ENCODE peak calls at places on chromosomes 3 and 15, in ten cellular contexts. One of them, this sample, is unnamed. For H3K4me1, the result is how much of the 10 kb centered on the place peaks cover.

GRCh38 chr3:12638105-12638504 is 25.8 kb downstream of the RAF1 start:
- DNase-seq in aorta: no peak
- DNase-seq in Peyer's patch: no peak
- DNase-seq in left ventricle myocardium inferior: no peak
- DNase-seq in GM23338: no peak
- DNase-seq in right cardiac atrium: no peak
- DNase-seq in A549: no peak
- DNase-seq in heart left ventricle: no peak
- DNase-seq in PC-3: peak
- DNase-seq in psoas muscle: no peak
- DNase-seq in this sample: peak

GRCh38 chr3:155492841-155493240 is 199.4 kb upstream of the STRIT1 start:
- DNase-seq in psoas muscle: no peak
- DNase-seq in PC-3: no peak
- DNase-seq in aorta: no peak
- DNase-seq in A549: no peak
- DNase-seq in heart left ventricle: no peak
- DNase-seq in GM23338: no peak
- DNase-seq in right cardiac atrium: no peak
- DNase-seq in Peyer's patch: no peak
- DNase-seq in left ventricle myocardium inferior: no peak
- DNase-seq in this sample: no peak

GRCh38 chr15:68797157-68797556 is 23.5 kb downstream of the ANP32A start:
- DNase-seq in Peyer's patch: no peak
- DNase-seq in heart left ventricle: no peak
- DNase-seq in psoas muscle: no peak
- DNase-seq in left ventricle myocardium inferior: no peak
- DNase-seq in PC-3: no peak
- DNase-seq in A549: no peak
- DNase-seq in GM23338: no peak
- DNase-seq in right cardiac atrium: no peak
- DNase-seq in aorta: no peak
- DNase-seq in this sample: no peak

GRCh38 chr3:71060536-71060935 is 523.0 kb downstream of the FOXP1 start:
- DNase-seq in aorta: no peak
- DNase-seq in psoas muscle: no peak
- DNase-seq in GM23338: no peak
- DNase-seq in heart left ventricle: no peak
- DNase-seq in left ventricle myocardium inferior: no peak
- DNase-seq in A549: no peak
- DNase-seq in right cardiac atrium: no peak
- DNase-seq in PC-3: peak
- DNase-seq in Peyer's patch: no peak
- DNase-seq in this sample: no peak

GRCh38 chr15:77869021-77869895 is 208.3 kb downstream of the TBC1D2B start:
- DNase-seq in A549: no peak
- DNase-seq in PC-3: peak
- DNase-seq in Peyer's patch: no peak
- DNase-seq in heart left ventricle: no peak
- DNase-seq in GM23338: no peak
- DNase-seq in left ventricle myocardium inferior: peak
- DNase-seq in aorta: peak
- DNase-seq in psoas muscle: no peak
- DNase-seq in right cardiac atrium: peak
- DNase-seq in this sample: no peak

GRCh38 chr3:115100172-115100571 is 46.9 kb downstream of the ZBTB20 start:
- DNase-seq in heart left ventricle: peak
- DNase-seq in Peyer's patch: no peak
- DNase-seq in A549: peak
- DNase-seq in PC-3: peak
- DNase-seq in left ventricle myocardium inferior: no peak
- DNase-seq in psoas muscle: no peak
- DNase-seq in aorta: no peak
- DNase-seq in GM23338: peak
- DNase-seq in right cardiac atrium: no peak
- DNase-seq in this sample: peak

GRCh38 chr3:50124363-50125226 is 30.5 kb upstream of the SEMA3F start:
- DNase-seq in heart left ventricle: no peak
- DNase-seq in psoas muscle: no peak
- DNase-seq in left ventricle myocardium inferior: no peak
- DNase-seq in right cardiac atrium: peak
- DNase-seq in A549: no peak
- DNase-seq in aorta: peak
- DNase-seq in Peyer's patch: no peak
- DNase-seq in GM23338: peak
- DNase-seq in PC-3: no peak
- DNase-seq in this sample: no peak

GRCh38 chr3:13846238-13846637 is 33.6 kb downstream of the WNT7A start:
- DNase-seq in left ventricle myocardium inferior: no peak
- DNase-seq in heart left ventricle: no peak
- DNase-seq in psoas muscle: no peak
- DNase-seq in A549: no peak
- DNase-seq in PC-3: no peak
- DNase-seq in GM23338: no peak
- DNase-seq in right cardiac atrium: no peak
- DNase-seq in Peyer's patch: no peak
- DNase-seq in aorta: no peak
- DNase-seq in this sample: no peak

GRCh38 chr3:136612512-136612911 is 139.7 kb downstream of the STAG1 start:
- DNase-seq in aorta: no peak
- DNase-seq in psoas muscle: no peak
- DNase-seq in PC-3: no peak
- DNase-seq in GM23338: no peak
- DNase-seq in right cardiac atrium: no peak
- DNase-seq in left ventricle myocardium inferior: no peak
- DNase-seq in A549: no peak
- DNase-seq in heart left ventricle: no peak
- DNase-seq in Peyer's patch: no peak
- DNase-seq in this sample: no peak

DNA sequence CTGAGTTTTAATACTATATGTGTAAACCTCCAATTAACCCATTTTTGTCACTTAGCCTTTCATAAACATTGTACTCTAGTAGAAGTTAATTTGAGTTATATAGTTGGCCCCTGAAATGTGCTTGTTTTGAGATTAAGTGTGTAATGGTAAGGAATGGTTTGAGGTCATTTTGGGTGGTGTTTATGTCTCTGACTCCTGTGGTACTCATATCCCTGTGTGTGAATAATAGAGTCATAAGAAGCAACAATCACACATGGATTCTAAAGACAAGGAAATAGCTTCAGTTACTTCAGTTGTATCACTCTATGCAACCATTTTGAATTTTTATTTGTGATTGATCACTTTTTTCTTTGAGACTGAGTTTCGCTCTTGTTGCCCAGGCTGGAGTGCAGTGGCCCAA is 408.5 kb downstream of the MFSD1 start:
- DNase-seq in aorta: no peak
- DNase-seq in psoas muscle: no peak
- DNase-seq in right cardiac atrium: no peak
- DNase-seq in GM23338: no peak
- DNase-seq in PC-3: no peak
- DNase-seq in A549: no peak
- DNase-seq in Peyer's patch: no peak
- DNase-seq in left ventricle myocardium inferior: no peak
- DNase-seq in heart left ventricle: no peak
- DNase-seq in this sample: no peak
- H3K27ac ChIP-seq in aorta: no peak
- H3K27ac ChIP-seq in psoas muscle: no peak
- H3K27ac ChIP-seq in right cardiac atrium: no peak
- H3K27ac ChIP-seq in GM23338: no peak
- H3K27ac ChIP-seq in PC-3: no peak
- H3K27ac ChIP-seq in A549: no peak
- H3K27ac ChIP-seq in Peyer's patch: no peak
- H3K27ac ChIP-seq in left ventricle myocardium inferior: no peak
- H3K27ac ChIP-seq in heart left ventricle: no peak
- H3K27ac ChIP-seq in this sample: no peak

GRCh38 chr15:51313644-51314280 is 24.6 kb downstream of the CYP19A1 start:
- DNase-seq in PC-3: no peak
- DNase-seq in right cardiac atrium: no peak
- DNase-seq in Peyer's patch: no peak
- DNase-seq in A549: no peak
- DNase-seq in GM23338: no peak
- DNase-seq in psoas muscle: no peak
- DNase-seq in heart left ventricle: no peak
- DNase-seq in aorta: no peak
- DNase-seq in left ventricle myocardium inferior: no peak
- DNase-seq in this sample: no peak

GRCh38 chr15:51314391-51315337 is 23.7 kb downstream of the CYP19A1 start:
- DNase-seq in PC-3: no peak
- DNase-seq in GM23338: no peak
- DNase-seq in left ventricle myocardium inferior: no peak
- DNase-seq in A549: no peak
- DNase-seq in psoas muscle: no peak
- DNase-seq in aorta: no peak
- DNase-seq in Peyer's patch: no peak
- DNase-seq in heart left ventricle: no peak
- DNase-seq in right cardiac atrium: no peak
- DNase-seq in this sample: no peak

GRCh38 chr15:51318382-51319150 is 19.8 kb downstream of the CYP19A1 start:
- DNase-seq in PC-3: no peak
- DNase-seq in right cardiac atrium: no peak
- DNase-seq in heart left ventricle: peak
- DNase-seq in aorta: no peak
- DNase-seq in A549: no peak
- DNase-seq in left ventricle myocardium inferior: no peak
- DNase-seq in Peyer's patch: no peak
- DNase-seq in psoas muscle: no peak
- DNase-seq in GM23338: no peak
- DNase-seq in this sample: no peak

GRCh38 chr15:51312754-51313390 is 25.5 kb downstream of the CYP19A1 start:
- DNase-seq in right cardiac atrium: no peak
- DNase-seq in Peyer's patch: no peak
- DNase-seq in aorta: no peak
- DNase-seq in A549: no peak
- DNase-seq in heart left ventricle: no peak
- DNase-seq in psoas muscle: no peak
- DNase-seq in left ventricle myocardium inferior: no peak
- DNase-seq in PC-3: peak
- DNase-seq in GM23338: no peak
- DNase-seq in this sample: no peak

GRCh38 chr15:51315726-51316125 is 22.7 kb downstream of the CYP19A1 start:
- DNase-seq in heart left ventricle: no peak
- DNase-seq in Peyer's patch: no peak
- DNase-seq in aorta: no peak
- DNase-seq in GM23338: no peak
- DNase-seq in right cardiac atrium: no peak
- DNase-seq in left ventricle myocardium inferior: no peak
- DNase-seq in PC-3: no peak
- DNase-seq in psoas muscle: no peak
- DNase-seq in A549: no peak
- DNase-seq in this sample: no peak
- H3K4me1 ChIP-seq in heart left ventricle: under half
- H3K4me1 ChIP-seq in Peyer's patch: under half
- H3K4me1 ChIP-seq in aorta: under half
- H3K4me1 ChIP-seq in GM23338: under half
- H3K4me1 ChIP-seq in right cardiac atrium: under half
- H3K4me1 ChIP-seq in left ventricle myocardium inferior: under half
- H3K4me1 ChIP-seq in PC-3: under half
- H3K4me1 ChIP-seq in psoas muscle: under half
- H3K4me1 ChIP-seq in A549: under half
- H3K4me1 ChIP-seq in this sample: under half

DNA sequence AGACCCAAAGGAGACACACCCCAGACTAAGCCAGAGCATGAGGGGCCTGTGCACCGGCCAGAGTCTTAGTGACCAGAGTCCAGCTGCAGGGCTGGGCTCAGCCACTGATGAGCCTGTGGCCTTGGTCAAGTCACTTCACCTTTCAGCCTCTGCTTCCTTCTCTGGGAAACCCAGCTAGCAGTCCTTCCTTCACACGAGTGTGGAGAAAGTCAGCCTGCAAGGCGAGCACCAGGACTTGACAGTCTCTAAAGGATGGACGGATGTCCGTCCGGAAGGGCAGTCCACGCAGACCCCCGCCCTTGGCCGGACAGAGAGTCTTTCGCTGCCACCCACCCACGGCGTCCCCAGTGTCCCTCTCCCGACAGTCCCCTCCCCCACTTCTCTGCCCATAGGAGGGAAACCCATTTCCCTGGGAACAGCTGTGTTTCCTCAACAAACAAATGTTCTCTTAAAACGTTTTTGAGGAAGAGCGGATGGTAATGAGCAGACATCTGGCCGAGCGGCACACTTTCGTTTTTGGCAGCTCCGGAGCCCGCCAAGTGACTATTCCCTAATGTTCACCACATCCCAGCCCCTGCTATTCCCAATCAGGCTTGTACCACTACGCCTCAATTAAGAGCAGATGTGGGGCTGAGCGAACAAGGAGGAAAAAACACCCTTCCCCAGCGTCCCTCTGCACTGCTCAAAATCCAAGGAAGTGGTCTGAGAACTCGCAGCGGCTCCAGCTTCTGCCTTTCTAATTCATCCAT is 129.1 kb upstream of the SMAD3 start:
- DNase-seq in GM23338: no peak
- DNase-seq in Peyer's patch: no peak
- DNase-seq in left ventricle myocardium inferior: peak
- DNase-seq in heart left ventricle: peak
- DNase-seq in A549: no peak
- DNase-seq in PC-3: no peak
- DNase-seq in psoas muscle: peak
- DNase-seq in right cardiac atrium: peak
- DNase-seq in aorta: no peak
- DNase-seq in this sample: no peak
- H3K4me3 ChIP-seq in GM23338: no peak
- H3K4me3 ChIP-seq in Peyer's patch: no peak
- H3K4me3 ChIP-seq in left ventricle myocardium inferior: peak
- H3K4me3 ChIP-seq in heart left ventricle: peak
- H3K4me3 ChIP-seq in A549: no peak
- H3K4me3 ChIP-seq in PC-3: no peak
- H3K4me3 ChIP-seq in psoas muscle: peak
- H3K4me3 ChIP-seq in right cardiac atrium: peak
- H3K4me3 ChIP-seq in aorta: peak
- H3K4me3 ChIP-seq in this sample: no peak

DNA sequence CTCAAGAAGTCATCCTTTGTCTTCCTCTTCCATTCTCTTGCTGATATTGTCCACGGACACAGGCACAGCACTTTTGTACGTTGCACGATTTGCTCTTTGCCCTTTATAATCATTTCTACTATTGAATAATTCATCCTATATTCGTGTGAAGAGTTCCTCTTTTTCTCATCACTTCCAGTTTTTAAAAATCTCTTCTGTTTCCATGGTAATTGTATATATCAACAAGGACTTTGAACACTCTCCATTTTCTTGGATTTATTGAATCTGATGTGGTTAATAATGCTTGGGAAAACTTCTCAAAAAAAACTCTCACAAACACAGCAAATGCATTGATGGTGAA is 40.9 kb upstream of the CD47 start:
- DNase-seq in psoas muscle: no peak
- DNase-seq in A549: no peak
- DNase-seq in heart left ventricle: no peak
- DNase-seq in GM23338: no peak
- DNase-seq in left ventricle myocardium inferior: no peak
- DNase-seq in right cardiac atrium: no peak
- DNase-seq in PC-3: no peak
- DNase-seq in aorta: no peak
- DNase-seq in Peyer's patch: no peak
- DNase-seq in this sample: no peak
- H3K27ac ChIP-seq in psoas muscle: peak
- H3K27ac ChIP-seq in A549: no peak
- H3K27ac ChIP-seq in heart left ventricle: no peak
- H3K27ac ChIP-seq in GM23338: no peak
- H3K27ac ChIP-seq in left ventricle myocardium inferior: no peak
- H3K27ac ChIP-seq in right cardiac atrium: no peak
- H3K27ac ChIP-seq in PC-3: peak
- H3K27ac ChIP-seq in aorta: no peak
- H3K27ac ChIP-seq in Peyer's patch: no peak
- H3K27ac ChIP-seq in this sample: no peak

This sample was measured in small intestine.